ENCODE peak calls at places on chromosomes 16 and 17, in five cellular contexts. P is HCT116, X is K562, Z is HepG2, O is H1. J is an unnamed sample.

GRCh38 chr17:35543856-35544255 is 6.4 kb upstream of the SLFN12L start:
- DNase-seq in P (no peak), Z (no peak), O (no peak), X (no peak), J (no peak)

GRCh38 chr17:61805399-61805798 is 57.9 kb downstream of the BRIP1 start:
- DNase-seq in X (no peak), P (peak), Z (no peak), O (no peak), J (no peak)

GRCh38 chr16:86619263-86619935 is 41.0 kb downstream of the FOXL1 start:
- DNase-seq in O (no peak), X (peak), P (no peak), Z (no peak), J (peak)

GRCh38 chr17:66906321-66907278 is 57.9 kb upstream of the CACNG4 start:
- DNase-seq in O (peak), P (peak), X (peak), Z (peak), J (peak)

GRCh38 chr17:20127660-20128413 is 118.7 kb downstream of the SPECC1 start:
- DNase-seq in Z (peak), X (no peak), P (no peak), O (no peak), J (no peak)

GRCh38 chr17:42097691-42098661 is at the start of gene ZNF385C:
- DNase-seq in O (no peak), Z (no peak), P (no peak), X (peak), J (no peak)

GRCh38 chr16:87061521-87061920 is 255.7 kb downstream of the C16orf95 start:
- DNase-seq in Z (no peak), O (no peak), X (no peak), P (no peak), J (no peak)

GRCh38 chr16:88700636-88701482 is 5.3 kb downstream of the RNF166 start:
- DNase-seq in X (peak), P (no peak), Z (peak), O (no peak), J (no peak)

GRCh38 chr17:6953689-6954088 is 42.2 kb upstream of the ALOX12 start:
- DNase-seq in X (no peak), P (no peak), O (no peak), Z (no peak), J (no peak)

GRCh38 chr17:66255527-66255971 is 26.3 kb upstream of the APOH start:
- DNase-seq in Z (no peak), P (no peak), O (no peak), X (no peak), J (no peak)

GRCh38 chr17:5789443-5789842 is 205.1 kb upstream of the NLRP1 start:
- DNase-seq in O (no peak), X (no peak), Z (no peak), P (no peak), J (no peak)

GRCh38 chr17:17422217-17422610 is 54.6 kb upstream of the MED9 start:
- DNase-seq in O (no peak), Z (no peak), P (no peak), X (no peak), J (no peak)

GRCh38 chr17:48023408-48024148 is 14.0 kb downstream of the COPZ2 start:
- DNase-seq in O (peak), Z (peak), X (no peak), P (peak), J (peak)

GRCh38 chr17:31674305-31674704 is 184.7 kb downstream of the COPRS start:
- DNase-seq in P (no peak), O (no peak), X (no peak), Z (no peak), J (no peak)

GRCh38 chr17:16652252-16652651 is 1.4 kb downstream of the ZNF624 start:
- DNase-seq in X (no peak), O (no peak), P (no peak), Z (no peak), J (no peak)

GRCh38 chr17:52201764-52202571 is 43.5 kb upstream of the CA10 start:
- DNase-seq in Z (no peak), O (no peak), P (no peak), X (no peak), J (no peak)

DNA sequence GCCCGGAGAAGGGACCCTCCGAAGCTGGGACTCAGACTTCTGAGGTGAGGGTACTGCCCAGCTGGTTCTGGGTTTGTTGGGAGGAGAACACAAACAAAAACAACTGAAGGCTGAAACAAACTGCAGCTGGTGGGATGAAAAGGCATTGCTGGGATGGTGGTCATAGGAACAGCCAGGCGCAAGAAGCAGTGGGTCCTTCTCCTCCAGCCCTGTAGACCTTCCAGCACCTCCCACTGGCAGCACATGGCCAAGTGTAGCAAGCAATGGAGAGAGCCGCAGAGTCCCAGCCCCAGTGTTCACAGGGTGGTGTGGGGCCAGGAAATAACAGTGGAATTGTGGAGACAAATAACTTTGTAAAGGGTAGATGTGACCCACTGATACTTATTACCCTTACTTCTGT is 48.7 kb upstream of the FOXJ1 start:
- DNase-seq in P (no peak), Z (no peak), X (no peak), O (no peak), J (no peak)
- TF ChIP-seq CTCF in P (no peak), Z (no peak), X (peak), O (peak), J (no peak)

GRCh38 chr17:50144346-50144745 is 6.1 kb downstream of the PPP1R9B start:
- DNase-seq in O (no peak), X (no peak), Z (no peak), P (no peak), J (no peak)
- TF ChIP-seq SIN3A in O (no peak), X (no peak), Z (no peak), P (no peak), J (no peak)

GRCh38 chr17:33292184-33292980 is 713 bp downstream of the ASIC2 start:
- DNase-seq in O (peak), Z (no peak), P (no peak), X (peak), J (no peak)
- TF ChIP-seq CTCF in O (peak), Z (no peak), P (no peak), X (no peak), J (peak)

DNA sequence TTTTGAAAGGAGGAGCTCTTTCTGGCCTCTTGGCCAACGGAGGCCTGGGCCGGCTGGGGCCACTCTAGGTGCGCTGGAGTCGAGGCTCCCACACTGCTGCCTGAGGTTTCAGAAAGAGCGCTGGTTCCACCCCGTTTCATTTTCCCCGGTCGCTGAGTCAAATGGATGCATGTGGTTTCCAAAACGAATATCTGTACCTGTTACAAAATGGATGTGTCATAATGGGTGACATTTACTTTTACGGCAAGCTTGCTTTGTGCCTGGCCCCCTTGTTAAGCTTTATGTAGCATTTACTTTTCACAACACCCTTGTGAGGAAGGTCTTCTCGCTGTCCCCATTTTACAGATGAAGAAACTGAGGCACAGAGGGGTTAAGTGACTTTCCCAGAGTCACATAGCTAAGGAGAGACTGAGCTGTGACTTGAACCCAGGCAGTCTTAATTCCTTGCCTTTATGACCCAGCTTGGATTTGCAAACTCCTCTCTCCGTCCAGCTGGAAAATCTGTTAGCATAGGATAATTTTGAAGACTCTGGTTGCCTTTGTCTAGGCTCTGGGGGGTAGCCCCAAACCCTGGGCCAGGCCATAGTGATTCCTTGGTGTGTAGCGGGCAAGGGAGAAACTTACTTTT is 10.6 kb downstream of the KSR1 start:
- DNase-seq in X (no peak), Z (no peak), O (no peak), P (no peak), J (no peak)
- TF ChIP-seq SIN3A in X (no peak), Z (no peak), O (no peak), P (no peak), J (no peak)

GRCh38 chr17:76004750-76005262 is 4.2 kb downstream of the CDK3 start:
- DNase-seq in X (no peak), P (no peak), Z (no peak), O (no peak), J (no peak)

GRCh38 chr17:76000755-76001521 is at the start of gene CDK3:
- DNase-seq in Z (no peak), X (no peak), O (no peak), P (no peak), J (no peak)

GRCh38 chr17:76002100-76002499 is 1.4 kb downstream of the CDK3 start:
- DNase-seq in Z (no peak), X (no peak), P (no peak), O (no peak), J (no peak)

GRCh38 chr17:76005263-76006149 is 4.9 kb downstream of the CDK3 start:
- DNase-seq in P (peak), Z (peak), X (peak), O (no peak), J (peak)

DNA sequence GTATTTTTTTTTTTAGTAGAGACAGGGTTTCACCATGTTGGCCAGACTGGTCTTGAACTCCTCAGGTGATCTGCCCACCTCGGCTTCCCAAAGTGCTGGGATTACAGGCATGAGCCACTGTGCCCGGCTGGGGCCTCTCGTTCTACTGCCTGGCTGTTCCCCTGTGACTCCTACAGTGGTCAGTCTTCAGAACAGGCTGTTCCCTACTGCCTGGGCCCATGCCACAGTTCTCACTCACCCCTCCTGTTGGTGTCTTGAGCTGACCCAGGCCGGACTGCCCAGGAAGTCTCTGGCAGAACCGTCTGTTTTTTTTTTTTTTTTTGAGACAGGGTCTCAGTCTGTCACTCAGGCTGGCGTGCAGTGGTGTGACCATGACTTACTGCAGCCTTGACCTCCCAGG is 3.3 kb downstream of the CDK3 start:
- DNase-seq in X (no peak), P (no peak), Z (no peak), O (no peak), J (no peak)
- TF ChIP-seq CTCF in X (no peak), P (no peak), Z (no peak), O (no peak), J (no peak)

DNA sequence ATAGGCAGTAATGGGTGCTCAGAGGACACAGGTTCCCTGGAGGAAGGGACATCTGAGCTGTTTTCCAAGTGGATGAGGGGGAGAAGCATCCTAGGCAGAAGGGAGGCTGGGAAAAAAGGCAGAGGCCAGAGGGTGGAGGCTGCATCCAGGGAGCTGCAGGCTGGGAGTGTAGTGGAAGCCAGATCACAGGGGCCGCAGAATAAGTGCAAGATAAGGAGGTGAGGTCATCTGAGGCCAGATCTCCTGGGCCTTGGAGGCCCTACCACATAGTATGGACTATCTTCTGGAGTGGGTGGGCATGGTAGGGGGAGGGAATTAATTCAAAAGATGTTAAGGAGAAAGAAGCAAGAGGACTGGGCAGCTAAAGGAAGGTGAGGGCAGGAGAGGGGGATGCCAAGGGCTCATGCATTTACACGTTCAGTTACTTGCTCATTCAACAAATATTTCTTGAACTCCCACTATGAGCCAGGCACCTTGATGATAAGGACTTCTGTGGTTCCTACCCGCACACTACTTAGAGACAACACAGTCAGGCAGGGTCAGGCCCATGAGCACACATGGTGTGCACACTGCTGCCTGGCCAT is 2.4 kb upstream of the RIPOR1 start:
- DNase-seq in P (no peak), Z (no peak), O (no peak), X (no peak), J (no peak)
- TF ChIP-seq SIN3A in P (no peak), Z (no peak), O (no peak), X (no peak), J (no peak)

DNA sequence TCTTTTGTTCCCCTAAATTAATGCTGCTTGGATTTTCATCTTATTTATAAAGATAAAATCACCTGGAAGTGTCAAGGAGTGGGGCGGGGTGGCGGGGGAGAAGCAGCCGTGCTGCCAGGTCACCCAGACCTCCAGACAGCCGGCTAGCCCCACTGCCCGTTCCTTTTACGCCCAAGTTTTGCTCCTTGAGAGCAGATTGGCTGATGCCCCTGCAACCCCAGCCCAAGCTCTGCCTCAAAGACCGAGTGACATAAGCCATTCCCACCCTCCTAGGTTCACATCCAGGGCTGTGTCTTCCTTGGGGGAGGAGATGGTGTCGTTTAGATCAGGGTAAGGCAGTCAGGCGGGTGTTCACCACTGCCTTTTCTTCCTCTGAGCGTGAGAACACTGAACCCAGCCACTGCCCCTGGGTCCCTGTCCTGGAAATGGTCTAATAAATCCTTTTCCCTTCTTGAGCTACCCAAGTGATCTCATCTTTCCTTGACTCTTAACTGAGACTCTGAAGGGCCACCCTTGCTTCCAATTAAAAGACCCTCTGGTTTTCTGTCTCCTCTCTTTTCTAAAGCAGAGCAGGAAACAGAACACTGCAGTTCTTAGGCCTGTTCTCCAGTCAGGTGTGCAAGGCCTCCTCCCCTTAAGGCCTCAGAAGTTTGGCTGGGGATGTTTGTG is 5.7 kb downstream of the PDF start:
- DNase-seq in Z (no peak), O (no peak), X (no peak), P (no peak), J (no peak)
- TF ChIP-seq CTCF in Z (no peak), O (no peak), X (no peak), P (no peak), J (no peak)

J was measured in Panc1.